ENCODE peak calls at places on chromosomes 4 and X, in nine cellular contexts. One of them, this sample, is unnamed.

GRCh38 chr4:163556169-163556568 is 61.7 kb downstream of the TMA16 start:
- DNase-seq in CD8-positive, alpha-beta T cell: no peak
- DNase-seq in GM12878: no peak
- DNase-seq in RWPE1: no peak
- DNase-seq in aorta: no peak
- DNase-seq in caudate nucleus: no peak
- DNase-seq in thoracic aorta: no peak
- DNase-seq in Peyer's patch: no peak
- DNase-seq in pancreas: no peak
- DNase-seq in this sample: no peak

GRCh38 chrX:72097081-72097480 is 34.6 kb downstream of the RTL5 start:
- DNase-seq in Peyer's patch: no peak
- DNase-seq in aorta: no peak
- DNase-seq in thoracic aorta: no peak
- DNase-seq in pancreas: no peak
- DNase-seq in caudate nucleus: no peak
- DNase-seq in CD8-positive, alpha-beta T cell: no peak
- DNase-seq in RWPE1: no peak
- DNase-seq in GM12878: no peak
- DNase-seq in this sample: no peak

GRCh38 chr4:189659302-189659701 is 281.4 kb upstream of the FRG1 start:
- DNase-seq in aorta: no peak
- DNase-seq in thoracic aorta: no peak
- DNase-seq in caudate nucleus: no peak
- DNase-seq in pancreas: no peak
- DNase-seq in CD8-positive, alpha-beta T cell: no peak
- DNase-seq in RWPE1: no peak
- DNase-seq in Peyer's patch: no peak
- DNase-seq in GM12878: no peak
- DNase-seq in this sample: no peak

GRCh38 chr4:108783666-108784463 is 21.0 kb upstream of the ETNPPL start:
- DNase-seq in aorta: no peak
- DNase-seq in Peyer's patch: no peak
- DNase-seq in CD8-positive, alpha-beta T cell: no peak
- DNase-seq in thoracic aorta: no peak
- DNase-seq in caudate nucleus: no peak
- DNase-seq in RWPE1: no peak
- DNase-seq in GM12878: no peak
- DNase-seq in pancreas: no peak
- DNase-seq in this sample: no peak

GRCh38 chr4:66842401-66842800 is 702.9 kb downstream of the CENPC start:
- DNase-seq in RWPE1: no peak
- DNase-seq in aorta: no peak
- DNase-seq in GM12878: no peak
- DNase-seq in Peyer's patch: no peak
- DNase-seq in pancreas: no peak
- DNase-seq in thoracic aorta: no peak
- DNase-seq in CD8-positive, alpha-beta T cell: no peak
- DNase-seq in caudate nucleus: no peak
- DNase-seq in this sample: no peak

GRCh38 chr4:15738877-15739276 is 36.0 kb downstream of the BST1 start:
- DNase-seq in pancreas: no peak
- DNase-seq in CD8-positive, alpha-beta T cell: no peak
- DNase-seq in caudate nucleus: no peak
- DNase-seq in aorta: no peak
- DNase-seq in Peyer's patch: no peak
- DNase-seq in thoracic aorta: no peak
- DNase-seq in GM12878: no peak
- DNase-seq in RWPE1: no peak
- DNase-seq in this sample: no peak

GRCh38 chrX:41468647-41469323 is 21.6 kb downstream of the NYX start:
- DNase-seq in caudate nucleus: no peak
- DNase-seq in thoracic aorta: no peak
- DNase-seq in aorta: no peak
- DNase-seq in CD8-positive, alpha-beta T cell: no peak
- DNase-seq in Peyer's patch: no peak
- DNase-seq in pancreas: no peak
- DNase-seq in GM12878: no peak
- DNase-seq in RWPE1: no peak
- DNase-seq in this sample: no peak

GRCh38 chr4:40482985-40483647 is 146.5 kb downstream of the RBM47 start:
- DNase-seq in caudate nucleus: no peak
- DNase-seq in aorta: no peak
- DNase-seq in Peyer's patch: no peak
- DNase-seq in pancreas: no peak
- DNase-seq in RWPE1: no peak
- DNase-seq in thoracic aorta: no peak
- DNase-seq in CD8-positive, alpha-beta T cell: no peak
- DNase-seq in GM12878: no peak
- DNase-seq in this sample: no peak

DNA sequence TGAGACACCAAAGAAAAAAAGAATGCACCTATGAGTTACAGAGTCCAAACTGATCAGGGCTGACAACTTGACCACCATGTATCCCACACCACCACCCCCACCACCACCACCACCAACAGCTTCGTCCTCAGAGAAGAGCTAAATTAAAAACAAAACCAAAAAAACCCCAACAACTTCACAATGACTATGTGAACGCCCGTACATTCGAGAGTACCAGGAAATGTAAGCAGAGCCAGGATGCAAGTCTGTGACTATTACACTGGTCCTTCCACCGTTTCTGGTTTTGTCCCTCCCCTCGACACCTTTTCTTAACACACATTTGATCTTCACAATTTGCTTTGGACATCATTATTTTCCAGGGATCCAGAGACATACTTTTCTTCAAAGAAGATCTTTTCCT is 51.0 kb downstream of the WFS1 start:
- DNase-seq in RWPE1: no peak
- DNase-seq in CD8-positive, alpha-beta T cell: no peak
- DNase-seq in aorta: no peak
- DNase-seq in caudate nucleus: no peak
- DNase-seq in thoracic aorta: no peak
- DNase-seq in Peyer's patch: no peak
- DNase-seq in GM12878: no peak
- DNase-seq in pancreas: no peak
- DNase-seq in this sample: no peak
- H3K27ac ChIP-seq in RWPE1: no peak overlapping the region
- H3K27ac ChIP-seq in CD8-positive, alpha-beta T cell: no peak overlapping the region
- H3K27ac ChIP-seq in aorta: no peak overlapping the region
- H3K27ac ChIP-seq in caudate nucleus: no peak overlapping the region
- H3K27ac ChIP-seq in thoracic aorta: no peak overlapping the region
- H3K27ac ChIP-seq in Peyer's patch: no peak overlapping the region
- H3K27ac ChIP-seq in GM12878: no peak overlapping the region
- H3K27ac ChIP-seq in pancreas: no peak overlapping the region
- H3K27ac ChIP-seq in this sample: no peak overlapping the region

DNA sequence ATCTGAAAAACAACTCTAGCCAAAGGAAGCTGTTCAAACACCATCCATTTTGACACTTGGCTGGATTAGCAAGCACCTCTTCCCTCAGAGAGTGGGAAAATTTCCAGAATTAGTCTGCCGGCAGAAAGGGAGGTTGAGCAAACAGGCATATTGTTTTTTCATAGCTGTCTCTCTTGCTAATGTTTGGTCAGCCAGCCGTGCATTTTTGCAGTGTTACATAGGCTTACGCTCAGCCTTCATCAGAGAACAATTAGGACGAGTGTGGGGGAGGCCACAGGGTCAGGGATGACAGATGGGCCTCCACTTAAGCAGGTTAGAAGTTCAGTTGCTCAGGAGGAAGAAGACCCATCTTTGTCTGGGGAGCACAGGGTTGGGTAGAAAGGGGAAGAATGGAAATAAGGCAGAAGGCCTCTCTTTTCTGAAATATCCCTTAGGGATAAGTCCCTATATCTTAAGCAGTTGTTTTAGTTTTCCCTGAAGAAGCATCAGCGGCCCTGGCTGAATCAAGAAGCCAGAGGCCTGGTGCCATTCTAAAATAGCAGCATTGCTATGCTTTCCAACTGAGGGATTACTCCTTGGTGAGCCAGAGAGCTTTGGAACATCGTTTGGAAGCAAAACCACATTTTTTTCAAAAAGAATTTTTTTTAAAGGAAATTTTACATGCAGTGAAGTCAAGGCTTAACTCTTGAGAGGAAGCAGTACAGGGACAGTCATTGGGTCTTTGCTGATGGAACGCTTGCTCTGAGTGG is 118.7 kb downstream of the SMIM20 start:
- DNase-seq in aorta: no peak
- DNase-seq in pancreas: peak; percentile 8
- DNase-seq in caudate nucleus: no peak
- DNase-seq in Peyer's patch: no peak
- DNase-seq in thoracic aorta: no peak
- DNase-seq in CD8-positive, alpha-beta T cell: no peak
- DNase-seq in GM12878: no peak
- DNase-seq in RWPE1: no peak
- DNase-seq in this sample: no peak
- H3K27ac ChIP-seq in aorta: peak overlapping the region; percentile 65
- H3K27ac ChIP-seq in pancreas: no peak overlapping the region
- H3K27ac ChIP-seq in caudate nucleus: no peak overlapping the region
- H3K27ac ChIP-seq in Peyer's patch: peak overlapping the region; percentile 27
- H3K27ac ChIP-seq in thoracic aorta: peak overlapping the region; percentile 62
- H3K27ac ChIP-seq in CD8-positive, alpha-beta T cell: no peak overlapping the region
- H3K27ac ChIP-seq in GM12878: no peak overlapping the region
- H3K27ac ChIP-seq in RWPE1: no peak overlapping the region
- H3K27ac ChIP-seq in this sample: peak overlapping the region; percentile 35

GRCh38 chr4:78190595-78190994 is 133.5 kb downstream of the FRAS1 start:
- DNase-seq in thoracic aorta: no peak
- DNase-seq in aorta: no peak
- DNase-seq in RWPE1: no peak
- DNase-seq in pancreas: no peak
- DNase-seq in Peyer's patch: no peak
- DNase-seq in caudate nucleus: no peak
- DNase-seq in CD8-positive, alpha-beta T cell: no peak
- DNase-seq in GM12878: no peak
- DNase-seq in this sample: no peak

GRCh38 chr4:78184584-78184983 is 127.5 kb downstream of the FRAS1 start:
- DNase-seq in RWPE1: no peak
- DNase-seq in thoracic aorta: no peak
- DNase-seq in caudate nucleus: no peak
- DNase-seq in CD8-positive, alpha-beta T cell: no peak
- DNase-seq in pancreas: no peak
- DNase-seq in Peyer's patch: no peak
- DNase-seq in GM12878: no peak
- DNase-seq in aorta: no peak
- DNase-seq in this sample: no peak

GRCh38 chr4:78185117-78185516 is 128.0 kb downstream of the FRAS1 start:
- DNase-seq in caudate nucleus: no peak
- DNase-seq in Peyer's patch: no peak
- DNase-seq in pancreas: no peak
- DNase-seq in thoracic aorta: no peak
- DNase-seq in RWPE1: no peak
- DNase-seq in CD8-positive, alpha-beta T cell: no peak
- DNase-seq in aorta: no peak
- DNase-seq in GM12878: no peak
- DNase-seq in this sample: no peak

GRCh38 chr4:78186597-78187543 is 129.7 kb downstream of the FRAS1 start:
- DNase-seq in aorta: no peak
- DNase-seq in pancreas: no peak
- DNase-seq in CD8-positive, alpha-beta T cell: no peak
- DNase-seq in GM12878: no peak
- DNase-seq in RWPE1: no peak
- DNase-seq in caudate nucleus: no peak
- DNase-seq in thoracic aorta: no peak
- DNase-seq in Peyer's patch: no peak
- DNase-seq in this sample: no peak

GRCh38 chr4:78190078-78190477 is 133.0 kb downstream of the FRAS1 start:
- DNase-seq in aorta: no peak
- DNase-seq in thoracic aorta: no peak
- DNase-seq in CD8-positive, alpha-beta T cell: no peak
- DNase-seq in pancreas: no peak
- DNase-seq in GM12878: no peak
- DNase-seq in Peyer's patch: no peak
- DNase-seq in caudate nucleus: no peak
- DNase-seq in RWPE1: no peak
- DNase-seq in this sample: no peak
- H3K27ac ChIP-seq in aorta: no peak overlapping the region
- H3K27ac ChIP-seq in thoracic aorta: no peak overlapping the region
- H3K27ac ChIP-seq in CD8-positive, alpha-beta T cell: no peak overlapping the region
- H3K27ac ChIP-seq in pancreas: no peak overlapping the region
- H3K27ac ChIP-seq in GM12878: no peak overlapping the region
- H3K27ac ChIP-seq in Peyer's patch: no peak overlapping the region
- H3K27ac ChIP-seq in caudate nucleus: no peak overlapping the region
- H3K27ac ChIP-seq in RWPE1: no peak overlapping the region
- H3K27ac ChIP-seq in this sample: no peak overlapping the region

GRCh38 chr4:68874507-68874906 is 58.7 kb downstream of the UGT2B10 start:
- DNase-seq in aorta: no peak
- DNase-seq in pancreas: no peak
- DNase-seq in Peyer's patch: no peak
- DNase-seq in thoracic aorta: no peak
- DNase-seq in caudate nucleus: no peak
- DNase-seq in CD8-positive, alpha-beta T cell: no peak
- DNase-seq in RWPE1: no peak
- DNase-seq in GM12878: no peak
- DNase-seq in this sample: no peak

GRCh38 chr4:68869274-68869773 is 53.5 kb downstream of the UGT2B10 start:
- DNase-seq in GM12878: no peak
- DNase-seq in RWPE1: no peak
- DNase-seq in aorta: no peak
- DNase-seq in caudate nucleus: no peak
- DNase-seq in pancreas: no peak
- DNase-seq in CD8-positive, alpha-beta T cell: no peak
- DNase-seq in Peyer's patch: no peak
- DNase-seq in thoracic aorta: no peak
- DNase-seq in this sample: no peak

GRCh38 chr4:68873218-68873502 is 57.4 kb downstream of the UGT2B10 start:
- DNase-seq in aorta: no peak
- DNase-seq in pancreas: no peak
- DNase-seq in CD8-positive, alpha-beta T cell: no peak
- DNase-seq in RWPE1: no peak
- DNase-seq in caudate nucleus: no peak
- DNase-seq in Peyer's patch: no peak
- DNase-seq in GM12878: no peak
- DNase-seq in thoracic aorta: no peak
- DNase-seq in this sample: no peak

GRCh38 chr4:68871772-68872441 is 56.1 kb downstream of the UGT2B10 start:
- DNase-seq in CD8-positive, alpha-beta T cell: no peak
- DNase-seq in aorta: no peak
- DNase-seq in GM12878: no peak
- DNase-seq in Peyer's patch: no peak
- DNase-seq in pancreas: no peak
- DNase-seq in RWPE1: no peak
- DNase-seq in thoracic aorta: no peak
- DNase-seq in caudate nucleus: no peak
- DNase-seq in this sample: no peak

DNA sequence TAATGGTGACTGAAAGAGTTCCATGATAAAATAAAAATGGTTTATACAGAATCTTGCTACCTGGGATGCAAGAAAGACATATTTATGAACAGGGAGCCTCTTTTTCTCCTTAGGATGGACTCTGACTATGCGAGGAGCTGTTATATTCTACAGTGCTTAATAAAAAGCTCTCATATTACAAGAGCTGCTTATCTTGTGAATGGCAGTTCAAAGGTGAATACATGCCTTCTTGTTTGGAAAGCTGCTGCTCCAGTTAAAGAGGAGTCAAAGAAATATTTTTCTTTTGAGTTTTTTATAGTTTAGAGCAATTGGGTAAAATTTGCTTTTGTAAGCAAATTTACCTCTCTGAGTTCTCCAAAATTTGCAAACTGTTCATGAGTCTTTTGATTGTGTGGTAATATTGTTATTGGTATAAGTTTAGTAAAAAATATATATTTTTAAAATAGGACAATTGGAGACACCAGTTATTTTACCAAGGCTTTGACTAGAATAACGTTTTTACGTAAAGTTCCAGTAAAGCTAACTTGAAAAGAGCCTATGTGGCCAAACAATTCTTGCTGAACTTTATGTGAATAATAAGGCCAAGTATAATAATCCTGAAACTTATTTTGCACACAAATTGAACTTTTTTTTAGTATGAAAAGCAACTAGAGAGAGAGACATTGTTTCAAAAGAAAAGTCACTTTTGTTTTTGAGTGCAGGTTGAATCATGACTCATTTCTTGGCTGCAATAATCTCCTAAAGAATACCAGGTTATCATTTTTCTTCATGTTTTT is 56.8 kb downstream of the UGT2B10 start:
- DNase-seq in caudate nucleus: no peak
- DNase-seq in pancreas: no peak
- DNase-seq in CD8-positive, alpha-beta T cell: no peak
- DNase-seq in aorta: no peak
- DNase-seq in thoracic aorta: no peak
- DNase-seq in GM12878: no peak
- DNase-seq in RWPE1: no peak
- DNase-seq in Peyer's patch: no peak
- DNase-seq in this sample: no peak
- H3K27ac ChIP-seq in caudate nucleus: no peak overlapping the region
- H3K27ac ChIP-seq in pancreas: peak overlapping the region; percentile 72
- H3K27ac ChIP-seq in CD8-positive, alpha-beta T cell: no peak overlapping the region
- H3K27ac ChIP-seq in aorta: no peak overlapping the region
- H3K27ac ChIP-seq in thoracic aorta: no peak overlapping the region
- H3K27ac ChIP-seq in GM12878: no peak overlapping the region
- H3K27ac ChIP-seq in RWPE1: no peak overlapping the region
- H3K27ac ChIP-seq in Peyer's patch: peak overlapping the region; percentile 62
- H3K27ac ChIP-seq in this sample: no peak overlapping the region